ENCODE peak calls at places on chromosomes 6 and 20, in six cellular contexts. K is lung, Y is left colon, Q is NCI-H446, U is left ventricle myocardium superior, V is lower leg skin. S is an unnamed sample.

GRCh38 chr6:30681696-30682180 is 4.7 kb downstream of the PPP1R18 start:
- DNase-seq in U (no peak), K (no peak), Q (no peak), V (no peak), Y (no peak), S (no peak)

GRCh38 chr6:158972241-158973233 is 27.5 kb downstream of the RSPH3 start:
- DNase-seq in U (no peak), V (no peak), K (no peak), Q (peak; percentile 27), Y (no peak), S (no peak)

GRCh38 chr20:39069976-39070375 is 107.8 kb downstream of the DHX35 start:
- DNase-seq in Y (no peak), K (no peak), U (no peak), V (no peak), Q (no peak), S (no peak)

GRCh38 chr6:128600397-128600951 is 80.1 kb upstream of the PTPRK start:
- DNase-seq in U (no peak), Y (no peak), V (no peak), Q (no peak), K (no peak), S (no peak)

GRCh38 chr6:116327803-116328527 is 42.8 kb upstream of the DSE start:
- DNase-seq in V (no peak), Q (no peak), U (no peak), K (no peak), Y (no peak), S (no peak)

GRCh38 chr6:45156075-45156474 is 172.1 kb upstream of the RUNX2 start:
- DNase-seq in K (no peak), Y (no peak), U (no peak), Q (no peak), V (no peak), S (no peak)

GRCh38 chr20:8527998-8528397 is 395.9 kb downstream of the PLCB1 start:
- DNase-seq in Y (no peak), K (no peak), V (no peak), U (no peak), Q (no peak), S (no peak)

GRCh38 chr6:41964201-41964887 is 22.7 kb upstream of the CCND3 start:
- DNase-seq in V (no peak), Y (no peak), U (no peak), K (no peak), Q (no peak), S (no peak)

GRCh38 chr6:129853996-129854711 is 7.0 kb downstream of the TMEM244 start:
- DNase-seq in Y (no peak), K (no peak), V (no peak), U (no peak), Q (no peak), S (no peak)

GRCh38 chr6:39189915-39190544 is 39.2 kb downstream of the KCNK5 start:
- DNase-seq in Y (peak; percentile 64), U (no peak), K (peak; percentile 70), V (no peak), Q (no peak), S (peak; percentile 50)

GRCh38 chr20:50271201-50271600 is 80.6 kb downstream of the CEBPB start:
- DNase-seq in Q (no peak), U (no peak), V (no peak), K (no peak), Y (no peak), S (no peak)

GRCh38 chr6:111338843-111339242 is 144.2 kb downstream of the REV3L start:
- DNase-seq in V (no peak), K (no peak), Y (no peak), U (no peak), Q (no peak), S (no peak)

GRCh38 chr6:39209360-39209811 is 19.9 kb downstream of the KCNK5 start:
- DNase-seq in Q (no peak), U (no peak), K (no peak), Y (no peak), V (no peak), S (no peak)

GRCh38 chr20:46174469-46175126 is 56.5 kb downstream of the CD40 start:
- DNase-seq in V (peak; percentile 51), Q (no peak), Y (peak; percentile 84), K (peak; percentile 56), U (peak; percentile 83), S (peak; percentile 83)

GRCh38 chr6:68701159-68701558 is 66.1 kb downstream of the ADGRB3 start:
- DNase-seq in K (no peak), V (no peak), U (no peak), Y (no peak), Q (peak; percentile 14), S (no peak)

GRCh38 chr6:140774080-140774505 is 1358.6 kb upstream of the GJE1 start:
- DNase-seq in V (no peak), Q (no peak), K (no peak), Y (no peak), U (no peak), S (no peak)

GRCh38 chr20:36815454-36816091 is 42.0 kb upstream of the DSN1 start:
- DNase-seq in Q (no peak), U (no peak), K (no peak), Y (no peak), V (no peak), S (no peak)

GRCh38 chr6:31396422-31397152 is 6.8 kb upstream of the MICA start:
- DNase-seq in K (peak; percentile 84), Y (peak; percentile 92), V (peak; percentile 86), Q (no peak), U (peak; percentile 84), S (peak; percentile 85)

GRCh38 chr20:36770680-36771079 is 2.9 kb downstream of the DSN1 start:
- DNase-seq in Y (no peak), V (no peak), K (no peak), Q (no peak), U (no peak), S (no peak)

GRCh38 chr6:291697-292505 is at the start of gene DUSP22:
- DNase-seq in U (peak; percentile 94), K (peak; percentile 90), V (peak; percentile 84), Q (no peak), Y (peak; percentile 92), S (peak; percentile 95)

GRCh38 chr20:23115823-23116222 is 29.7 kb upstream of the CD93 start:
- DNase-seq in U (no peak), Y (no peak), V (no peak), K (no peak), Q (no peak), S (no peak)

GRCh38 chr20:48102821-48103635 is 317.7 kb upstream of the SULF2 start:
- DNase-seq in Q (peak; percentile 87), Y (no peak), K (no peak), U (no peak), V (no peak), S (no peak)

GRCh38 chr20:63785646-63786255 is 45.3 kb downstream of the ZBTB46 start:
- DNase-seq in Y (no peak), K (no peak), U (no peak), V (no peak), Q (no peak), S (peak; percentile 35)

GRCh38 chr20:6744805-6745204 is 22.7 kb upstream of the BMP2 start:
- DNase-seq in K (no peak), Y (no peak), Q (no peak), V (no peak), U (no peak), S (no peak)

GRCh38 chr20:53677447-53678314 is 84.0 kb upstream of the ZNF217 start:
- DNase-seq in Q (no peak), K (no peak), U (no peak), Y (peak; percentile 57), V (no peak), S (peak; percentile 49)

GRCh38 chr6:33698494-33698893 is 13.0 kb downstream of the UQCC2 start:
- DNase-seq in Q (no peak), U (no peak), K (no peak), Y (no peak), V (no peak), S (no peak)

GRCh38 chr6:3454206-3455016 is 2.4 kb downstream of the SLC22A23 start:
- DNase-seq in Q (no peak), U (no peak), Y (no peak), K (no peak), V (no peak), S (no peak)

GRCh38 chr6:157653521-157653920 is 169.5 kb upstream of the SNX9 start:
- DNase-seq in Q (no peak), V (no peak), Y (no peak), U (no peak), K (no peak), S (no peak)

GRCh38 chr6:146357578-146358340 is 185.9 kb upstream of the RAB32 start:
- DNase-seq in V (no peak), Y (no peak), U (no peak), Q (no peak), K (no peak), S (no peak)

GRCh38 chr20:8116067-8116811 is 15.8 kb upstream of the PLCB1 start:
- DNase-seq in Q (no peak), Y (no peak), U (no peak), K (no peak), V (no peak), S (no peak)

GRCh38 chr6:22368794-22369193 is 72.0 kb upstream of the PRL start:
- DNase-seq in U (no peak), V (no peak), Y (no peak), Q (peak; percentile 8), K (no peak), S (no peak)

GRCh38 chr20:4036351-4036750 is 21.0 kb upstream of the RNF24 start:
- DNase-seq in U (no peak), K (no peak), Q (no peak), V (no peak), Y (no peak), S (no peak)

GRCh38 chr20:50445367-50446151 is 64.6 kb upstream of the PTPN1 start:
- DNase-seq in Y (no peak), K (no peak), U (no peak), Q (no peak), V (no peak), S (no peak)